ENCODE peak calls at places on chromosome 6, in five cellular contexts. T is ascending aorta, Z is neural progenitor cell, G is HCT116, E is upper lobe of right lung. P is an unnamed sample. For H3K4me1 and H3K27me3, the result is how much of the 10 kb centered on the place peaks cover.

GRCh38 chr6:72554203-72554564 is 67.7 kb upstream of the KCNQ5 start:
- DNase-seq in G (no peak), T (no peak), E (no peak), Z (no peak), P (no peak)

GRCh38 chr6:117559299-117559698 is 43.0 kb downstream of the GOPC start:
- DNase-seq in Z (no peak), G (no peak), T (no peak), E (no peak), P (no peak)

GRCh38 chr6:11460001-11460668 is 77.4 kb upstream of the TMEM170B start:
- DNase-seq in Z (no peak), E (no peak), T (no peak), G (no peak), P (no peak)

GRCh38 chr6:154909821-154910220 is 85.3 kb upstream of the TIAM2 start:
- DNase-seq in T (no peak), G (no peak), Z (peak), E (no peak), P (no peak)

GRCh38 chr6:45813943-45814342 is 201.7 kb downstream of the CLIC5 start:
- DNase-seq in Z (no peak), E (no peak), T (no peak), G (no peak), P (no peak)

GRCh38 chr6:15586528-15586927 is 76.3 kb downstream of the DTNBP1 start:
- DNase-seq in Z (no peak), T (no peak), G (no peak), E (no peak), P (no peak)

GRCh38 chr6:51166914-51167313 is 348.2 kb downstream of the TFAP2B start:
- DNase-seq in Z (no peak), T (no peak), E (no peak), G (no peak), P (no peak)

GRCh38 chr6:43996614-43997341 is 130.5 kb downstream of the MRPL14 start:
- DNase-seq in E (no peak), G (no peak), Z (no peak), T (no peak), P (no peak)

GRCh38 chr6:75893058-75893775 is 144.2 kb downstream of the MYO6 start:
- DNase-seq in G (peak), T (no peak), Z (peak), E (no peak), P (no peak)

GRCh38 chr6:16639689-16640480 is 121.4 kb downstream of the ATXN1 start:
- DNase-seq in E (no peak), Z (no peak), G (no peak), T (no peak), P (no peak)

GRCh38 chr6:110615723-110616122 is 139.3 kb upstream of the SLC22A16 start:
- DNase-seq in E (no peak), G (no peak), Z (no peak), T (no peak), P (no peak)

GRCh38 chr6:74602206-74602605 is 603.6 kb downstream of the COL12A1 start:
- DNase-seq in Z (no peak), G (no peak), E (no peak), T (no peak), P (no peak)

GRCh38 chr6:30548375-30548774 is 7.9 kb downstream of the GNL1 start:
- DNase-seq in E (no peak), G (no peak), Z (no peak), T (no peak), P (no peak)

GRCh38 chr6:41785254-41785653 is 2.2 kb upstream of the TOMM6 start:
- DNase-seq in E (no peak), T (no peak), G (no peak), Z (no peak), P (no peak)
- H3K4me1 ChIP-seq in E (half or more), T (under half), G (under half), Z (under half), P (under half)

DNA sequence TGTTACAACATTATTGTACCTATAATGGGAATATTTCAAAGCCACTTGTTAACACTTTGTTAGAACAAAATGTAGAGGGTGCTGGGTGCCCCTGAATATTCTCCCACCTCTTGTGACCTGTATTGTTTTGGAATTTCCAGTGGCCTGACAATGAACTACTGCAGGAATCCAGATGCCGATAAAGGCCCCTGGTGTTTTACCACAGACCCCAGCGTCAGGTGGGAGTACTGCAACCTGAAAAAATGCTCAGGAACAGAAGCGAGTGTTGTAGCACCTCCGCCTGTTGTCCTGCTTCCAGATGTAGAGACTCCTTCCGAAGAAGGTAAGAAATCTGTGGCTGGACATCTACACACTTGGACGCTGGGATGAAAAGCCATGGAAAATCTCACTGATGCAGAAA is 28.9 kb downstream of the PLG start:
- DNase-seq in G (no peak), Z (peak), E (no peak), T (no peak), P (no peak)
- TF ChIP-seq CTCF in G (peak), Z (peak), E (no peak), T (no peak), P (no peak)

DNA sequence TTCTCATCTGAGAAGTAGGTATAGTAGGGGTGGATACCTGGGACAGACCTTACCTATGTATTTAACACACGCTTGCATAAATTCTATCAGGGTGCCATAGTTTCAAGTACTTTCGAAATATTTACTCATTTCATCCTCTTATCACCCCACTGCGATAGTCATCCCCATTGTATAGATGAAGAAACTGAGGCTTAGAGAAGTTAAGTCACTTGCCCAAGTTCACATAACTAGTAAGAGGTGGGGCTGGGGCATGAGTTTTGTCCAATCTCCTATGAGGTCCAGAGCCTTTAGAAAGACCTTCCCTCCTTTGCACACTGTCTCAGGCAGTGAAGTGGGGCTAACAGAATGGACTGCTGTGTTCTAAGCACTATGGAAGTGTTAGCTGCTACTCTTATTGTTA is 6.2 kb downstream of the TULP1 start:
- DNase-seq in T (no peak), E (no peak), Z (no peak), G (no peak), P (no peak)
- H3K27me3 ChIP-seq in T (under half), E (under half), Z (under half), G (under half), P (under half)

GRCh38 chr6:100962466-100962865 is 81.3 kb upstream of the ASCC3 start:
- DNase-seq in Z (no peak), G (no peak), E (no peak), T (no peak), P (no peak)
- H3K4me1 ChIP-seq in Z (under half), G (under half), E (under half), T (under half), P (under half)

GRCh38 chr6:36392621-36393020 is 5.2 kb upstream of the ETV7 start:
- DNase-seq in T (no peak), E (no peak), G (no peak), Z (no peak), P (no peak)
- TF ChIP-seq CTCF in T (no peak), E (no peak), G (peak), Z (peak), P (no peak)

DNA sequence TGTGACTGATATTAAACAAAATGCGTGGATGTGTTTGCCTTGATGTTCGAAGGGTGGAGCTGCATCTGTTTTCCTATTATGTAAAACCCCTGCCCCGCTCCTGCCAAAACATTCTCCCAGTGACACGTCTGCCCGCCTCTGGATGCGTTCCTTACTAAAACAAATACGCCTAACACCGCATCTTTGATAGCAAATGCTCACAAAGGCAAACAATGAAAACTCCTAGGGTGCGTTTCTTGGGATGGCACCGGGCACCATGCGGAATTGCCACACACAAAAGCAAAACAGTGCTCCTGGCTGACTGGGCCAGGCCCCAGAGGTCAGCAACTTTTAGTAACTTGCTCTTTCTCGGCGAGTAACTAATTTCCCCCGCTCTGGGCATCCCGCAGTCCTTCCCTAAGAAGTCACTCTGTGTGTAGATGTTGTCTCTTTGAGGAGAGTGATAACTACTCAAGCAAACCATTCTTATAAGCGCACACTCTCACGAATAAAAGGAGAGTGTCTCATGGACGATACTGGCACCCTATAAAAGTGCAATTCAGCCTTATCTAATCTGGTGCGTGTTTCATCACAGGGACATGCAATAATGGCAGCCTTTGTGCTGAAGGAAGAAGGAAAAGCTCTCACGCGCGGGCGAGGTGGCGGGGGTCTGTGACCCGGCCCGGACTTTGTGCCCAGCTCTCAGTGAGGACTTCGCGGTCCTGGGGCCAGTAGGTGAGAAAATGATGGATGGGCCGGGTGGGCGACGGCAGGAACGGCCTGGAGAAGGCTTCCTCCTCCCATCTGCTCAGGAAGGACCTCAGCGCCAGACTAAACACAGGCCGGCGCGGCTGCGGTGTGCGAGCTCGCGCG is 8.7 kb upstream of the FOXC1 start:
- DNase-seq in Z (no peak), T (no peak), G (no peak), E (no peak), P (no peak)
- H3K27me3 ChIP-seq in Z (half or more), T (under half), G (under half), E (half or more), P (under half)